ENCODE peak calls at places on chromosomes 6 and 20, in nine cellular contexts. A is GM23248; W is OCI-LY7; H is Panc1; Y is lower lobe of right lung; M is right cardiac atrium; I is GM12878; Z is CD8-positive, alpha-beta memory T cell; R is mammary epithelial cell. X is an unnamed sample.

GRCh38 chr20:24341781-24342180 is 127.6 kb upstream of the SYNDIG1 start:
- DNase-seq in A (no peak), W (no peak), H (no peak), Y (no peak), M (no peak), I (no peak), Z (no peak), R (no peak), X (no peak)

GRCh38 chr6:13453771-13454251 is 33.6 kb downstream of the GFOD1 start:
- DNase-seq in A (peak; percentile 57), W (no peak), H (peak; percentile 13), Y (no peak), M (no peak), I (peak; percentile 65), Z (no peak), R (peak; percentile 89), X (no peak)

GRCh38 chr6:34601706-34602105 is 45.6 kb upstream of the SPDEF start:
- DNase-seq in A (no peak), W (no peak), H (no peak), Y (no peak), M (no peak), I (no peak), Z (no peak), R (no peak), X (no peak)

GRCh38 chr6:108250240-108250866 is 10.5 kb downstream of the SNX3 start:
- DNase-seq in A (peak; percentile 29), W (peak; percentile 64), H (no peak), Y (no peak), M (no peak), I (no peak), Z (no peak), R (peak; percentile 5), X (no peak)

GRCh38 chr6:116218172-116218633 is 35.7 kb downstream of the TSPYL4 start:
- DNase-seq in A (peak; percentile 62), W (peak; percentile 33), H (no peak), Y (no peak), M (no peak), I (no peak), Z (no peak), R (no peak), X (no peak)

GRCh38 chr6:158476389-158476788 is 83.5 kb upstream of the TMEM181 start:
- DNase-seq in A (no peak), W (no peak), H (no peak), Y (no peak), M (no peak), I (peak; percentile 45), Z (no peak), R (no peak), X (no peak)

GRCh38 chr6:34242252-34243130 is 5.8 kb downstream of the HMGA1 start:
- DNase-seq in A (peak; percentile 56), W (no peak), H (no peak), Y (peak; percentile 30), M (no peak), I (no peak), Z (no peak), R (no peak), X (peak; percentile 43)

GRCh38 chr20:61694666-61695065 is 371.0 kb downstream of the TAF4 start:
- DNase-seq in A (no peak), W (no peak), H (no peak), Y (peak; percentile 10), M (no peak), I (no peak), Z (no peak), R (no peak), X (no peak)

GRCh38 chr6:132199343-132199742 is 201.9 kb downstream of the MOXD1 start:
- DNase-seq in A (peak; percentile 76), W (no peak), H (no peak), Y (no peak), M (no peak), I (no peak), Z (no peak), R (peak; percentile 32), X (no peak)

GRCh38 chr20:14208956-14209355 is 128.5 kb downstream of the FLRT3 start:
- DNase-seq in A (no peak), W (no peak), H (no peak), Y (no peak), M (no peak), I (no peak), Z (no peak), R (no peak), X (no peak)

GRCh38 chr6:99746261-99746895 is 139.7 kb downstream of the PRDM13 start:
- DNase-seq in A (peak; percentile 69), W (peak; percentile 69), H (peak; percentile 61), Y (no peak), M (peak; percentile 16), I (peak; percentile 20), Z (peak; percentile 50), R (peak; percentile 61), X (peak; percentile 51)

GRCh38 chr6:37891072-37891471 is 71.5 kb downstream of the ZFAND3 start:
- DNase-seq in A (no peak), W (no peak), H (no peak), Y (no peak), M (no peak), I (no peak), Z (no peak), R (no peak), X (no peak)

GRCh38 chr6:7060769-7061516 is 46.8 kb upstream of the RREB1 start:
- DNase-seq in A (no peak), W (no peak), H (no peak), Y (no peak), M (no peak), I (no peak), Z (no peak), R (peak; percentile 61), X (no peak)

GRCh38 chr20:25460591-25461280 is 53.3 kb downstream of the GINS1 start:
- DNase-seq in A (no peak), W (no peak), H (no peak), Y (no peak), M (no peak), I (no peak), Z (no peak), R (no peak), X (no peak)

GRCh38 chr6:116382587-116382986 is 11.8 kb downstream of the DSE start:
- DNase-seq in A (no peak), W (no peak), H (no peak), Y (no peak), M (no peak), I (no peak), Z (no peak), R (peak; percentile 50), X (no peak)

GRCh38 chr6:77447254-77447653 is 16.0 kb downstream of the HTR1B start:
- DNase-seq in A (peak; percentile 58), W (no peak), H (no peak), Y (no peak), M (no peak), I (no peak), Z (no peak), R (no peak), X (no peak)

GRCh38 chr6:41039060-41039998 is at the start of gene UNC5CL:
- DNase-seq in A (peak; percentile 54), W (peak; percentile 67), H (peak; percentile 25), Y (peak; percentile 60), M (no peak), I (no peak), Z (peak; percentile 22), R (peak; percentile 57), X (peak; percentile 86)
- H3K4me1 ChIP-seq in A (no peaks in the 10 kb centered on the region), W (no peaks in the 10 kb centered on the region), H (peaks cover 5% of the 10 kb centered on the region), Y (no peaks in the 10 kb centered on the region), M (peaks cover 2% of the 10 kb centered on the region), I (no peaks in the 10 kb centered on the region), Z (no peaks in the 10 kb centered on the region), R (peaks cover 43% of the 10 kb centered on the region), X (no peaks in the 10 kb centered on the region)

DNA sequence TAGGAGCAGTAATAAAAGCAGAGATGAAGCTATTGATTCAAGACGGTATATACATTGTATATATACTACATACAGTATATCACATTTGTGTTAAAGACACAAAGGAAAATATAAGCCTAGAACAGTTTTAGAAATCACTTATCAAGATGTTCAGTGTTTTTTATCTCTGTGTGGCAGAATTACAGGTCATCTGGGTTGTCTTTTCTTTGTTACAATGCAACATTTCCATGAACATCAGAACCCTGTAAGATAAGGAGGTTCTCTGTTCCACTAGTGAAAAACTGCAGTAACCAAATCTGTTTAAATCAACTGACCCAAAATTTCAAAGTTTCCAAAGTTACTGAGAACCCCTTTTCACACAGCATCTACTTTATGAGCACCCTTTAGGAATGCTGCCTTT is 42.2 kb downstream of the B4GALT5 start:
- DNase-seq in A (no peak), W (no peak), H (no peak), Y (no peak), M (no peak), I (no peak), Z (no peak), R (no peak), X (no peak)
- H3K4me1 ChIP-seq in A (peaks cover 28% of the 10 kb centered on the region), W (peaks cover 75% of the 10 kb centered on the region), H (peaks cover 41% of the 10 kb centered on the region), Y (peaks cover 81% of the 10 kb centered on the region), M (peaks cover 8% of the 10 kb centered on the region), I (peaks cover 70% of the 10 kb centered on the region), Z (peaks cover 57% of the 10 kb centered on the region), R (peaks cover 22% of the 10 kb centered on the region), X (peaks cover 82% of the 10 kb centered on the region)

GRCh38 chr6:150687508-150687907 is 87.8 kb downstream of the PLEKHG1 start:
- DNase-seq in A (no peak), W (no peak), H (no peak), Y (no peak), M (peak; percentile 81), I (no peak), Z (no peak), R (no peak), X (no peak)

GRCh38 chr6:150684715-150685459 is 85.2 kb downstream of the PLEKHG1 start:
- DNase-seq in A (no peak), W (no peak), H (no peak), Y (no peak), M (peak; percentile 40), I (no peak), Z (no peak), R (no peak), X (no peak)

GRCh38 chr6:150684161-150684560 is 84.5 kb downstream of the PLEKHG1 start:
- DNase-seq in A (no peak), W (no peak), H (no peak), Y (no peak), M (no peak), I (no peak), Z (no peak), R (no peak), X (no peak)

GRCh38 chr6:150685860-150686259 is 86.2 kb downstream of the PLEKHG1 start:
- DNase-seq in A (peak; percentile 43), W (peak; percentile 80), H (peak; percentile 4), Y (peak; percentile 58), M (no peak), I (peak; percentile 11), Z (no peak), R (peak; percentile 72), X (no peak)

DNA sequence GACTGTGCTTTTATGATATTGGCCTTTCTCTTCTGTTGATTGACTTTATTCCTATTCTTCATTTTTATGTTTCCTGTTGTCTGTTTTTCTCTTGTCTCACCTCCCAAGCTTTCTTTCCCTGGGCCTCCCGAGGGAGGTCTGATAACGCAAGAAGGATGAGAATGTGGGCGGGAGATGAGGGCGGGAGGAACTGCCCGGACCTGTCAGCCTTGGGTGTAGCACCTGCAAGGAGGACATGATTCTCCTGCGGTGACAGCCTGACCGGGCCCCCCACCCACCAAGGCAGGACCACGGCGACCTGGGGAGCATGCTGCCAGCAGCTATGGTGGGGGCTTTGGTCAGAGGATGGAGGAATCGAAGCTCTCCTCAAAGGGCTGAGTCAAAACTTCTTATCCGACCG is 86.9 kb downstream of the PLEKHG1 start:
- DNase-seq in A (no peak), W (no peak), H (no peak), Y (no peak), M (no peak), I (no peak), Z (no peak), R (peak; percentile 64), X (no peak)
- H3K4me1 ChIP-seq in A (no peaks in the 10 kb centered on the region), W (peaks cover 71% of the 10 kb centered on the region), H (no peaks in the 10 kb centered on the region), Y (peaks cover 40% of the 10 kb centered on the region), M (no peaks in the 10 kb centered on the region), I (peaks cover 13% of the 10 kb centered on the region), Z (no peaks in the 10 kb centered on the region), R (peaks cover 23% of the 10 kb centered on the region), X (no peaks in the 10 kb centered on the region)

GRCh38 chr20:34980543-34981213 is 25.0 kb downstream of the MYH7B start:
- DNase-seq in A (no peak), W (no peak), H (no peak), Y (no peak), M (peak; percentile 28), I (no peak), Z (no peak), R (no peak), X (peak; percentile 15)
- H3K4me1 ChIP-seq in A (no peaks in the 10 kb centered on the region), W (peaks cover 17% of the 10 kb centered on the region), H (no peaks in the 10 kb centered on the region), Y (peaks cover 6% of the 10 kb centered on the region), M (no peaks in the 10 kb centered on the region), I (no peaks in the 10 kb centered on the region), Z (no peaks in the 10 kb centered on the region), R (peaks cover 6% of the 10 kb centered on the region), X (no peaks in the 10 kb centered on the region)